ENCODE peak calls at places on chromosomes 4 and X, in ten cellular contexts. S is ovary, G is esophagus squamous epithelium, Z is PC-3, K is lower lobe of right lung, B is tibial artery, W is SK-N-SH, J is suprapubic skin, C is heart right ventricle, X is fibroblast of lung. D is an unnamed sample. For H3K4me1, the result is how much of the 10 kb centered on the place peaks cover.

GRCh38 chr4:19375405-19375804 is 876.3 kb upstream of the SLIT2 start:
- DNase-seq in Z (no peak), C (no peak), B (no peak), W (no peak), K (no peak), X (no peak), G (no peak), J (no peak), S (no peak), D (no peak)

GRCh38 chr4:146245246-146245645 is 30.9 kb downstream of the REELD1 start:
- DNase-seq in J (no peak), S (no peak), W (no peak), X (peak), K (no peak), B (no peak), Z (no peak), G (no peak), C (no peak), D (no peak)

GRCh38 chr4:175054980-175055379 is 136.8 kb downstream of the ADAM29 start:
- DNase-seq in J (no peak), X (no peak), Z (no peak), S (no peak), K (no peak), G (no peak), W (no peak), C (no peak), B (no peak), D (no peak)

GRCh38 chr4:48518143-48518542 is 28.1 kb downstream of the ZAR1 start:
- DNase-seq in J (no peak), Z (no peak), C (no peak), W (no peak), K (no peak), X (no peak), B (no peak), G (no peak), S (no peak), D (no peak)

GRCh38 chr4:140088317-140088967 is 65.5 kb downstream of the MAML3 start:
- DNase-seq in X (peak), J (no peak), Z (no peak), K (no peak), W (no peak), B (no peak), S (no peak), G (no peak), C (no peak), D (no peak)

GRCh38 chr4:123546123-123546654 is 149.6 kb downstream of the SPRY1 start:
- DNase-seq in W (peak), X (no peak), Z (no peak), B (no peak), J (no peak), G (no peak), C (no peak), S (no peak), K (no peak), D (no peak)

GRCh38 chr4:170887396-170887795 is 797.6 kb upstream of the AADAT start:
- DNase-seq in B (no peak), C (no peak), J (no peak), Z (no peak), S (no peak), W (no peak), G (no peak), K (no peak), X (peak), D (no peak)

GRCh38 chrX:143757375-143757774 is 36.8 kb upstream of the SPANXN2 start:
- DNase-seq in Z (no peak), G (no peak), X (no peak), J (no peak), C (no peak), K (no peak), S (no peak), B (no peak), W (peak), D (no peak)

GRCh38 chr4:143667461-143667860 is 33.0 kb downstream of the FREM3 start:
- DNase-seq in X (peak), C (no peak), Z (no peak), G (no peak), S (peak), W (peak), B (peak), K (no peak), J (no peak), D (peak)

GRCh38 chr4:140579278-140579677 is 10.5 kb upstream of the UCP1 start:
- DNase-seq in C (no peak), S (no peak), Z (no peak), G (no peak), B (no peak), J (no peak), X (no peak), K (no peak), W (peak), D (no peak)

DNA sequence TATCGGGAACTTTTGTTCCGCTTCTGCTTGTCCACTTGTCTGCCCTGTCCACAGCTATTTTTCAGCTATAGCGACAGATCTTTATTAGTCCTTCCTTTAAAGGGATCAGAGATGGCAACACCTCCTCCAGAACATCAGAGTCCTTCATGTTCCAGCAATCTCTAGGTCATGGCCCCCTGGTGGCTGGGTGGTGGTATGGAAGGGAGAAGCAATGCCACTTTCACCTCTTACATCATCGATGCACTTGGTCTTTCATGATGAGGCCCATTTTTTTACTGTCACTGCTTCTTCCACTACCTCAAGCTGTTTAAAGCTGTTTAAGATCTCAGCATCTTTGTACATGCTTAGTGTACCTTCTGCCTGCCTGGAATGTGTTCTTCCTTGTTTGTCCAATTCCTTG is 106.7 kb downstream of the ARHGAP6 start:
- DNase-seq in W (peak), G (no peak), J (no peak), C (no peak), Z (peak), B (no peak), K (peak), S (no peak), X (no peak), D (no peak)
- H3K4me1 ChIP-seq in W (under half), G (under half), J (under half), C (under half), Z (under half), B (under half), K (under half), S (under half), X (under half), D (under half)

DNA sequence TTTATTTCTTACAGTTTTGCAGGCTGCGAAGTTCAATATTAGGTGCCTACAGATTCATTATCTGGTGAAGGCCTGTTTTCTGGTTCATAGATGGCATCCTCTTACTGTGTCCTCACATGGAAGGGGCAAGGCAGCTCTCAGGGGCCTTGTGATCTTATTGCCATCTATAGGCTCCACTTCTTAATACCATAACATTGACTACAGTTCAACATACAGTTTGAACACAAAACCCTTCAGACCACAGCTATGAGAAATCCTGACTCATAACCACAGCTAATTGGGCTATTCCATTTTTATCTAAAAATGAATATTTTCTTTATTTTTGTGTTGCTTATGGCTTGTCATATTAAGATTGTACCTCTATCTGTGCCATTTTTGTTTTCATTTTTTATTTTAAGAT is 72.3 kb downstream of the STAG2 start:
- DNase-seq in K (no peak), Z (peak), C (no peak), X (peak), S (no peak), J (no peak), W (no peak), B (no peak), G (no peak), D (no peak)
- TF ChIP-seq CTCF in K (no peak), Z (no peak), C (no peak), X (no peak), S (no peak), J (no peak), W (no peak), B (no peak), G (no peak), D (no peak)

DNA sequence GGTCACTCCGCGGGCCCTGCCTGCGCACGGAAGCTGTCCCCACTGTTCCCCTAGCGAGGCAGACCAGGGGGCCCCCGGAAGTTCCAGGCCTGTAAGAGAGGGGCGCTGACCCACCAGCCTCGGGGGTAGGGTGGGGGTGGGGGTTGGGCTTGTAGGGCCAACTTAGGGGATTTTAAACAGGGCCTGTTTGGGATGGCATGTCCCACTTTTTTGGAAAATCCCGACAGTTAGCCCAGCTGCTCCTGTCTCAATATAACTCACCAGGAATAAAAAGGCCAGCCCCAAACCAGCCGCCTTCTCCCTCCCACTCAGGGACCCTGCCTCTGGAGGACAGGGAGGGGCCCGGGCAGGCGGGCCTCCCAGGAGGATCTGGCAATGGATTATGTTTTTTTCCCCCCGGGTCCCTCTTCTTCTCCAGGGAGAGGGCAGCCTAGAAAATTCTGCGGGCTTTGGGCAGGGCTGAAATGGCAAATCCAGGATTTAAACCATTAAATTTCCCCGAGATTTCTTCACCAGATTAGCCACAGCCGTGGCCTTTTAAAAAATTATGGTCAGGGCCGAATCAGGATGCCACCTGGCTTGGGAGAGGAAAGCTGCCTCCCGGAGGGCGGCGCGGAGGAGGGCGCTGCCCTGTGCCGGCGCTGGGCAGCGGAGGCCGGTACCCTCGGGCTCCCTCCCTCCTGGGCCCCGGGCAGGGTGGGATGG is 959 bp downstream of the PPP2R2C start:
- DNase-seq in W (peak), K (no peak), B (no peak), J (no peak), S (peak), C (no peak), Z (no peak), G (no peak), X (no peak), D (no peak)
- H3K4me3 ChIP-seq in W (peak), K (peak), B (peak), J (peak), S (peak), C (peak), Z (peak), G (peak), X (no peak), D (no peak)

GRCh38 chr4:152678841-152679240 is 956 bp downstream of the TMEM154 start:
- DNase-seq in B (no peak), W (no peak), X (no peak), C (no peak), S (no peak), K (no peak), G (no peak), Z (no peak), J (no peak), D (no peak)
- H3K4me1 ChIP-seq in B (under half), W (under half), X (under half), C (under half), S (under half), K (under half), G (under half), Z (under half), J (half or more), D (under half)

GRCh38 chr4:149825336-149825735 is 9.7 kb upstream of the IQCM start:
- DNase-seq in J (no peak), B (no peak), X (peak), G (no peak), C (no peak), W (no peak), S (no peak), K (no peak), Z (peak), D (no peak)
- TF ChIP-seq CTCF in J (no peak), B (no peak), X (no peak), G (no peak), C (no peak), W (no peak), S (no peak), K (no peak), Z (no peak), D (no peak)

DNA sequence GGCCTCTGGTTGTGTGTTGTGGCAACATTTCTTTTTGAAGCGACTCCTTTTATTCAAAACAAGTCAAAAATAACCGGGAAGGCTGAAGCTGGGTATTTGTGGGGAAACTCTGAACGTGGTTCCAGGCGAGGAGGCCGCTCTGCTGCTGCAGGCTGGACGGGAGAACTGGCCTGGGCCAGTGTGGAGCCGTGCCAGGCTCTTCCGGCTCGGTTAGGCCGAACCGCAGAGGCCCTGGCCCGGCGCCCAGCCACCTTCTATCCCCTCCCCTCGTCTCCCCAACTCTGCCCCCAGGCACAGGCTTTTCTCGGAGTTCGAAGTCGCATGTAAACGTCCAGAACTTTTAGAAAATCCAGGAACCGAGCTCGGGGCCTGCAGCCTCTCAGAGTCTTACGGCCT is 2.4 kb upstream of the BCOR start:
- DNase-seq in B (no peak), Z (peak), C (peak), K (peak), S (no peak), J (no peak), W (peak), G (no peak), X (no peak), D (no peak)
- H3K4me3 ChIP-seq in B (peak), Z (peak), C (no peak), K (no peak), S (no peak), J (no peak), W (no peak), G (no peak), X (no peak), D (no peak)

GRCh38 chr4:109562457-109563237 is 2.6 kb downstream of the MCUB start:
- DNase-seq in J (no peak), K (no peak), X (no peak), W (no peak), C (no peak), B (no peak), G (no peak), Z (no peak), S (no peak), D (no peak)

GRCh38 chr4:109559983-109560686 is at the start of gene MCUB:
- DNase-seq in G (peak), S (peak), J (peak), B (peak), C (peak), X (peak), W (peak), Z (peak), K (peak), D (peak)

GRCh38 chr4:109557433-109557832 is 2.6 kb upstream of the MCUB start:
- DNase-seq in W (no peak), S (no peak), G (no peak), J (peak), Z (no peak), B (no peak), C (no peak), X (no peak), K (no peak), D (no peak)

GRCh38 chr4:109559625-109559982 is 442 bp upstream of the MCUB start:
- DNase-seq in C (peak), B (no peak), Z (no peak), J (peak), X (no peak), K (peak), G (no peak), W (peak), S (peak), D (no peak)

GRCh38 chr4:109560687-109561452 is 824 bp downstream of the MCUB start:
- DNase-seq in Z (peak), C (peak), S (peak), X (peak), K (no peak), B (peak), J (peak), G (no peak), W (peak), D (no peak)
- H3K4me1 ChIP-seq in Z (under half), C (under half), S (under half), X (under half), K (under half), B (under half), J (under half), G (under half), W (under half), D (under half)

GRCh38 chrX:48998391-48998790 is 3.7 kb downstream of the GRIPAP1 start:
- DNase-seq in B (no peak), W (no peak), Z (no peak), G (no peak), J (no peak), C (no peak), K (no peak), X (no peak), S (no peak), D (no peak)
- TF ChIP-seq CTCF in B (no peak), W (no peak), Z (peak), G (no peak), J (no peak), C (no peak), K (no peak), X (no peak), S (no peak), D (no peak)

GRCh38 chrX:70429759-70430158 is 6.6 kb downstream of the GDPD2 start:
- DNase-seq in K (no peak), G (no peak), X (no peak), W (no peak), B (no peak), J (no peak), S (no peak), Z (no peak), C (no peak), D (no peak)
- H3K4me3 ChIP-seq in K (no peak), G (no peak), X (no peak), W (no peak), B (no peak), J (no peak), S (no peak), Z (no peak), C (no peak), D (no peak)

GRCh38 chrX:104136241-104137019 is 20.4 kb downstream of the SLC25A53 start:
- DNase-seq in J (no peak), S (peak), C (no peak), G (no peak), X (peak), K (no peak), W (peak), Z (peak), B (peak), D (no peak)
- H3K4me1 ChIP-seq in J (under half), S (under half), C (under half), G (under half), X (under half), K (under half), W (under half), Z (under half), B (under half), D (under half)

D was measured in tibial nerve.